ENCODE peak calls at places on chromosomes 4 and X, in six cellular contexts. M is activated CD4-positive, alpha-beta T cell treated with anti-CD3 and anti-CD28 coated beads, Interleukin-2, amount 50 U/mL, for 24 hours; B is fibroblast of the aortic adventitia; T is NCI-H1092 treated with DMSO at 0.1 percent for 48 hours; N is stimulated activated naive B cell treated with anti-CD40 and anti-IgM and Interleukin-4, amounts not matched to agents 10 μg/mL and 1 μg/mL and 100 μg/mL, for 72 hours; R is NB4. I is an unnamed sample.
A peak's percentile ranks its signal among the peaks of the same experiment; 100 is the strongest.

GRCh38 chrX:115189646-115190635 is 731 bp downstream of the RBMXL3 start:
- DNase-seq in M (no peak), B (no peak), T (no peak), N (no peak), R (no peak), I (no peak)

GRCh38 chrX:129741880-129742758 is 3.3 kb downstream of the XPNPEP2 start:
- DNase-seq in M (no peak), B (no peak), T (no peak), N (no peak), R (no peak), I (no peak)

GRCh38 chr4:175905939-175906338 is 93.9 kb upstream of the GPM6A start:
- DNase-seq in M (no peak), B (no peak), T (no peak), N (no peak), R (no peak), I (no peak)

GRCh38 chr4:74123065-74123728 is 24.2 kb upstream of the CXCL2 start:
- DNase-seq in M (no peak), B (peak; percentile 85), T (peak; percentile 96), N (no peak), R (peak; percentile 89), I (peak; percentile 76)

GRCh38 chr4:114727426-114727825 is 128.8 kb downstream of the UGT8 start:
- DNase-seq in M (no peak), B (no peak), T (no peak), N (no peak), R (no peak), I (no peak)

GRCh38 chrX:119622356-119623232 is 16.4 kb upstream of the NKRF start:
- DNase-seq in M (no peak), B (peak; percentile 74), T (peak; percentile 53), N (no peak), R (no peak), I (peak; percentile 32)

GRCh38 chrX:87516716-87517115 is 886 bp upstream of the KLHL4 start:
- DNase-seq in M (no peak), B (peak; percentile 90), T (no peak), N (no peak), R (no peak), I (peak; percentile 10)

GRCh38 chr4:83731609-83732008 is 195.7 kb downstream of the GPAT3 start:
- DNase-seq in M (no peak), B (no peak), T (no peak), N (no peak), R (no peak), I (no peak)

GRCh38 chrX:57952320-57952678 is 42.0 kb upstream of the ZXDA start:
- DNase-seq in M (no peak), B (no peak), T (no peak), N (no peak), R (no peak), I (no peak)

GRCh38 chr4:152956650-152957436 is 20.7 kb downstream of the FHDC1 start:
- DNase-seq in M (no peak), B (peak; percentile 45), T (no peak), N (no peak), R (no peak), I (no peak)